ENCODE peak calls at places on chromosomes 5 and 9, in nine cellular contexts. One of them, this sample, is unnamed.

GRCh38 chr9:114908104-114908621 is 22.2 kb downstream of the TNFSF8 start:
- DNase-seq in upper lobe of right lung: no peak
- DNase-seq in brain microvascular endothelial cell: no peak
- DNase-seq in tibial artery: no peak
- DNase-seq in kidney: no peak
- DNase-seq in keratinocyte: peak; percentile 95
- DNase-seq in AG10803: peak; percentile 71
- DNase-seq in heart left ventricle: no peak
- DNase-seq in astrocyte of the spinal cord: peak; percentile 47
- DNase-seq in this sample: peak; percentile 33

GRCh38 chr9:122218885-122219855 is 9.6 kb downstream of the LHX6 start:
- DNase-seq in upper lobe of right lung: no peak
- DNase-seq in brain microvascular endothelial cell: no peak
- DNase-seq in tibial artery: no peak
- DNase-seq in kidney: peak; percentile 65
- DNase-seq in keratinocyte: no peak
- DNase-seq in AG10803: no peak
- DNase-seq in heart left ventricle: no peak
- DNase-seq in astrocyte of the spinal cord: no peak
- DNase-seq in this sample: no peak

GRCh38 chr9:93093449-93094293 is 2.3 kb upstream of the CARD19 start:
- DNase-seq in upper lobe of right lung: peak; percentile 59
- DNase-seq in brain microvascular endothelial cell: no peak
- DNase-seq in tibial artery: peak; percentile 17
- DNase-seq in kidney: peak; percentile 82
- DNase-seq in keratinocyte: no peak
- DNase-seq in AG10803: no peak
- DNase-seq in heart left ventricle: peak; percentile 25
- DNase-seq in astrocyte of the spinal cord: no peak
- DNase-seq in this sample: no peak

GRCh38 chr5:154520861-154521453 is 42.9 kb upstream of the HAND1 start:
- DNase-seq in upper lobe of right lung: peak; percentile 73
- DNase-seq in brain microvascular endothelial cell: no peak
- DNase-seq in tibial artery: no peak
- DNase-seq in kidney: no peak
- DNase-seq in keratinocyte: peak; percentile 9
- DNase-seq in AG10803: no peak
- DNase-seq in heart left ventricle: no peak
- DNase-seq in astrocyte of the spinal cord: no peak
- DNase-seq in this sample: no peak

GRCh38 chr5:108472237-108472636 is 90.3 kb upstream of the FBXL17 start:
- DNase-seq in upper lobe of right lung: no peak
- DNase-seq in brain microvascular endothelial cell: peak; percentile 39
- DNase-seq in tibial artery: no peak
- DNase-seq in kidney: no peak
- DNase-seq in keratinocyte: no peak
- DNase-seq in AG10803: no peak
- DNase-seq in heart left ventricle: no peak
- DNase-seq in astrocyte of the spinal cord: no peak
- DNase-seq in this sample: peak; percentile 14

GRCh38 chr5:32512916-32513315 is 68.4 kb upstream of the ZFR start:
- DNase-seq in upper lobe of right lung: no peak
- DNase-seq in brain microvascular endothelial cell: no peak
- DNase-seq in tibial artery: no peak
- DNase-seq in kidney: no peak
- DNase-seq in keratinocyte: no peak
- DNase-seq in AG10803: peak; percentile 74
- DNase-seq in heart left ventricle: no peak
- DNase-seq in astrocyte of the spinal cord: no peak
- DNase-seq in this sample: no peak

GRCh38 chr5:149445739-149446369 is 66.8 kb upstream of the IL17B start:
- DNase-seq in upper lobe of right lung: no peak
- DNase-seq in brain microvascular endothelial cell: peak; percentile 92
- DNase-seq in tibial artery: no peak
- DNase-seq in kidney: no peak
- DNase-seq in keratinocyte: no peak
- DNase-seq in AG10803: peak; percentile 100
- DNase-seq in heart left ventricle: no peak
- DNase-seq in astrocyte of the spinal cord: peak; percentile 98
- DNase-seq in this sample: peak; percentile 97

GRCh38 chr5:117713585-117714198 is 1139.1 kb upstream of the SEMA6A start:
- DNase-seq in upper lobe of right lung: no peak
- DNase-seq in brain microvascular endothelial cell: no peak
- DNase-seq in tibial artery: no peak
- DNase-seq in kidney: no peak
- DNase-seq in keratinocyte: no peak
- DNase-seq in AG10803: no peak
- DNase-seq in heart left ventricle: no peak
- DNase-seq in astrocyte of the spinal cord: peak; percentile 5
- DNase-seq in this sample: no peak

GRCh38 chr5:119063579-119064379 is 7.1 kb upstream of the DMXL1 start:
- DNase-seq in upper lobe of right lung: no peak
- DNase-seq in brain microvascular endothelial cell: no peak
- DNase-seq in tibial artery: no peak
- DNase-seq in kidney: no peak
- DNase-seq in keratinocyte: no peak
- DNase-seq in AG10803: peak; percentile 13
- DNase-seq in heart left ventricle: no peak
- DNase-seq in astrocyte of the spinal cord: no peak
- DNase-seq in this sample: no peak

GRCh38 chr5:137894586-137894985 is 5.3 kb downstream of the PKD2L2 start:
- DNase-seq in upper lobe of right lung: no peak
- DNase-seq in brain microvascular endothelial cell: no peak
- DNase-seq in tibial artery: no peak
- DNase-seq in kidney: no peak
- DNase-seq in keratinocyte: no peak
- DNase-seq in AG10803: no peak
- DNase-seq in heart left ventricle: no peak
- DNase-seq in astrocyte of the spinal cord: no peak
- DNase-seq in this sample: no peak

GRCh38 chr5:137888875-137889759 is at the start of gene PKD2L2:
- DNase-seq in upper lobe of right lung: peak; percentile 93
- DNase-seq in brain microvascular endothelial cell: peak; percentile 73
- DNase-seq in tibial artery: peak; percentile 67
- DNase-seq in kidney: peak; percentile 95
- DNase-seq in keratinocyte: peak; percentile 19
- DNase-seq in AG10803: peak; percentile 88
- DNase-seq in heart left ventricle: peak; percentile 88
- DNase-seq in astrocyte of the spinal cord: peak; percentile 87
- DNase-seq in this sample: peak; percentile 21

GRCh38 chr5:137890850-137891249 is 1.6 kb downstream of the PKD2L2 start:
- DNase-seq in upper lobe of right lung: no peak
- DNase-seq in brain microvascular endothelial cell: no peak
- DNase-seq in tibial artery: no peak
- DNase-seq in kidney: no peak
- DNase-seq in keratinocyte: no peak
- DNase-seq in AG10803: no peak
- DNase-seq in heart left ventricle: no peak
- DNase-seq in astrocyte of the spinal cord: no peak
- DNase-seq in this sample: no peak

GRCh38 chr5:137888489-137888874 is 775 bp upstream of the PKD2L2 start:
- DNase-seq in upper lobe of right lung: no peak
- DNase-seq in brain microvascular endothelial cell: no peak
- DNase-seq in tibial artery: no peak
- DNase-seq in kidney: no peak
- DNase-seq in keratinocyte: no peak
- DNase-seq in AG10803: no peak
- DNase-seq in heart left ventricle: no peak
- DNase-seq in astrocyte of the spinal cord: no peak
- DNase-seq in this sample: no peak

DNA sequence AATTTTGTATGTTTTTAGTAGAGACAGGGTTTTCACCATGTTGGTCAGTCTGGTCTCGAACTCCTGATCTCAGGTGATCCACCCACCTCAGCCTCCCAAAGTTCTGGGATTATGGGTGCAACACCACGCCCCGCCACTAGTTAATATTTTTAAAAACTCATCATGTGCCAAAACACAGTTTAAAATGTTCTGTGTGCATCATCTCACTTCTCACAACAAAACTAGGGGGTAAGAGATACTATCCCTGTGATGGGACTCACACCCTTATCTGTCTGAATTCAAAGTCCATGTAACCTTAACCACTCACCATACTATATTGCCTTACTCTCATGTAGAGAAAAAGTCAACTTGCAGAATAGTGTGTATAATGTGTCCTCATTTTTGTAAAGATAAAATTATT is 2.6 kb downstream of the PKD2L2 start:
- DNase-seq in upper lobe of right lung: no peak
- DNase-seq in brain microvascular endothelial cell: no peak
- DNase-seq in tibial artery: no peak
- DNase-seq in kidney: no peak
- DNase-seq in keratinocyte: no peak
- DNase-seq in AG10803: no peak
- DNase-seq in heart left ventricle: no peak
- DNase-seq in astrocyte of the spinal cord: no peak
- DNase-seq in this sample: no peak
- TF ChIP-seq CTCF in upper lobe of right lung: no peak
- TF ChIP-seq CTCF in brain microvascular endothelial cell: peak; percentile 25
- TF ChIP-seq CTCF in tibial artery: no peak
- TF ChIP-seq CTCF in kidney: no peak
- TF ChIP-seq CTCF in keratinocyte: no peak
- TF ChIP-seq CTCF in AG10803: no peak
- TF ChIP-seq CTCF in heart left ventricle: peak; percentile 10
- TF ChIP-seq CTCF in astrocyte of the spinal cord: no peak
- TF ChIP-seq CTCF in this sample: no peak

GRCh38 chr9:134625361-134626140 is 16.1 kb upstream of the COL5A1 start:
- DNase-seq in upper lobe of right lung: peak; percentile 40
- DNase-seq in brain microvascular endothelial cell: peak; percentile 61
- DNase-seq in tibial artery: peak; percentile 14
- DNase-seq in kidney: no peak
- DNase-seq in keratinocyte: no peak
- DNase-seq in AG10803: peak; percentile 47
- DNase-seq in heart left ventricle: no peak
- DNase-seq in astrocyte of the spinal cord: peak; percentile 74
- DNase-seq in this sample: no peak

GRCh38 chr9:134628354-134628736 is 13.3 kb upstream of the COL5A1 start:
- DNase-seq in upper lobe of right lung: peak; percentile 54
- DNase-seq in brain microvascular endothelial cell: no peak
- DNase-seq in tibial artery: no peak
- DNase-seq in kidney: no peak
- DNase-seq in keratinocyte: no peak
- DNase-seq in AG10803: no peak
- DNase-seq in heart left ventricle: no peak
- DNase-seq in astrocyte of the spinal cord: no peak
- DNase-seq in this sample: no peak

GRCh38 chr9:134627417-134628353 is 13.9 kb upstream of the COL5A1 start:
- DNase-seq in upper lobe of right lung: peak; percentile 25
- DNase-seq in brain microvascular endothelial cell: no peak
- DNase-seq in tibial artery: no peak
- DNase-seq in kidney: peak; percentile 69
- DNase-seq in keratinocyte: no peak
- DNase-seq in AG10803: no peak
- DNase-seq in heart left ventricle: no peak
- DNase-seq in astrocyte of the spinal cord: no peak
- DNase-seq in this sample: no peak

GRCh38 chr9:134626141-134626423 is 15.5 kb upstream of the COL5A1 start:
- DNase-seq in upper lobe of right lung: no peak
- DNase-seq in brain microvascular endothelial cell: no peak
- DNase-seq in tibial artery: peak; percentile 17
- DNase-seq in kidney: no peak
- DNase-seq in keratinocyte: no peak
- DNase-seq in AG10803: no peak
- DNase-seq in heart left ventricle: no peak
- DNase-seq in astrocyte of the spinal cord: no peak
- DNase-seq in this sample: no peak

DNA sequence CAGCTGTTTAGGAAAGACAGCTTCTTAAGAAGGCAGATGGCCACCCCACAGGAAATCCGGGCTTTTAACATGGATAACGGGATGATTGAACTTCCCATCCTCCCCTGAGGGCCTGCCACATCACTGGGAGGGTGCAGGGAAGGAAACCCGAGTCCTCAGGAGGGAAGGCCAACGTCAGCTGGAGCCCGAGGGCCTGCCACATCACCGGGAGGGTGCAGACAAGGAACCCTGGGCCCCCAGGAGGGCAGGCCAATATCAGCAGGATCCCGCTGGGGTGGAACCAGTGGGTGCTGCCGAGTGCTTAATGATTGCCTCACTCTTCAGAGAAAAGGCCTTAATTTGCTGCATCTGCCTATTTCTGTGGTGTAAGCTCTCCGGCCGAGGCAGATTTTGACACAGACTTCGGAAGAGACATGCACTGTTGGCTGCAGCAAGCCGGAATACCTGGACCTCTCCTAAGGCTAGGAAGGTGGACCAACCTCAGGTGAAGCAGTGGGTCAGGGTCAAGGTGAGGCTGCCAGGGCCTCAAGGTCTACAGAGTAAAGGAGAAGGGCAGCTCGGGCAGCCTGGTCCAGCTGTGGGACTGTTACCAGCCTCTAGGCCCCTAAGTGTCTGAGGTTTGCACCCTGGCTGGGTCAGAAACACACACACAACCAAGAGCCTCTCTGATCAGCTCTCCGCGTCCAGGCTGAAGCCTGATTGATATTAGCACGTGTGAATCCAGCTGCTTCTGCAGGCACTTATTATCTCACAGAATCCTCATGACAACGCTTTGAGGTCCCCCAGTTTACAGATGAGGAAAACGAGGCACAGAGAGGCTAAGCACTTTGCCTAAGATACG is 14.8 kb upstream of the COL5A1 start:
- DNase-seq in upper lobe of right lung: peak; percentile 40
- DNase-seq in brain microvascular endothelial cell: peak; percentile 31
- DNase-seq in tibial artery: no peak
- DNase-seq in kidney: no peak
- DNase-seq in keratinocyte: no peak
- DNase-seq in AG10803: peak; percentile 55
- DNase-seq in heart left ventricle: no peak
- DNase-seq in astrocyte of the spinal cord: peak; percentile 32
- DNase-seq in this sample: no peak
- H3K4me3 ChIP-seq in upper lobe of right lung: no peak overlapping the region
- H3K4me3 ChIP-seq in brain microvascular endothelial cell: no peak overlapping the region
- H3K4me3 ChIP-seq in tibial artery: no peak overlapping the region
- H3K4me3 ChIP-seq in kidney: no peak overlapping the region
- H3K4me3 ChIP-seq in keratinocyte: no peak overlapping the region
- H3K4me3 ChIP-seq in AG10803: no peak overlapping the region
- H3K4me3 ChIP-seq in heart left ventricle: no peak overlapping the region
- H3K4me3 ChIP-seq in astrocyte of the spinal cord: no peak overlapping the region
- H3K4me3 ChIP-seq in this sample: no peak overlapping the region

GRCh38 chr5:55546991-55547390 is 12.2 kb upstream of the PLPP1 start:
- DNase-seq in upper lobe of right lung: no peak
- DNase-seq in brain microvascular endothelial cell: no peak
- DNase-seq in tibial artery: no peak
- DNase-seq in kidney: no peak
- DNase-seq in keratinocyte: no peak
- DNase-seq in AG10803: no peak
- DNase-seq in heart left ventricle: no peak
- DNase-seq in astrocyte of the spinal cord: no peak
- DNase-seq in this sample: no peak
- TF ChIP-seq CTCF in upper lobe of right lung: no peak
- TF ChIP-seq CTCF in brain microvascular endothelial cell: no peak
- TF ChIP-seq CTCF in tibial artery: no peak
- TF ChIP-seq CTCF in kidney: no peak
- TF ChIP-seq CTCF in keratinocyte: no peak
- TF ChIP-seq CTCF in AG10803: no peak
- TF ChIP-seq CTCF in heart left ventricle: no peak
- TF ChIP-seq CTCF in astrocyte of the spinal cord: no peak
- TF ChIP-seq CTCF in this sample: no peak

DNA sequence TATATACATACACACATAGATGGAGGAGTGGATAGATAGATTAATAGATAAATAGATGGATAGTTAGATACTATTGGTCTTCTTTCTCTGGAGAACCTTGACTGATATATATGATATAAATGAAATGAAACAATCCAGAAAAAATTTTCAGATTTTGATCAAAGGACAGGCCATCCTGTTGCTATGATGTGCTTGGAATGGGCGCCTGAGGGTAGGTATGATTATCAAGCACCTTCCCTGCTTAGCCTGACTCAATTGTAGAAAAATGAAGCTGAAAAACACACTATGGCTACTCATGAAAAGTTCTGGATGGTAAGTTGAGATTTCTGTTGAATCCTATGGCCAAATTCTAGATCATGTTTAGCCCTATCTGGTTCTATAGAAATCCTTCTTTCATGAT is 266.5 kb upstream of the KLF4 start:
- DNase-seq in upper lobe of right lung: no peak
- DNase-seq in brain microvascular endothelial cell: no peak
- DNase-seq in tibial artery: no peak
- DNase-seq in kidney: no peak
- DNase-seq in keratinocyte: no peak
- DNase-seq in AG10803: no peak
- DNase-seq in heart left ventricle: no peak
- DNase-seq in astrocyte of the spinal cord: no peak
- DNase-seq in this sample: no peak
- H3K4me3 ChIP-seq in upper lobe of right lung: no peak overlapping the region
- H3K4me3 ChIP-seq in brain microvascular endothelial cell: no peak overlapping the region
- H3K4me3 ChIP-seq in tibial artery: no peak overlapping the region
- H3K4me3 ChIP-seq in kidney: no peak overlapping the region
- H3K4me3 ChIP-seq in keratinocyte: no peak overlapping the region
- H3K4me3 ChIP-seq in AG10803: no peak overlapping the region
- H3K4me3 ChIP-seq in heart left ventricle: no peak overlapping the region
- H3K4me3 ChIP-seq in astrocyte of the spinal cord: no peak overlapping the region
- H3K4me3 ChIP-seq in this sample: no peak overlapping the region